ENCODE peak calls at places on chromosome X, in five cellular contexts. N is WTC11, K is esophagus squamous epithelium, W is upper lobe of right lung, C is astrocyte. I is an unnamed sample.

GRCh38 chrX:136206916-136207315 is 44.3 kb downstream of the MAP7D3 start:
- DNase-seq in N (no peak), K (no peak), W (no peak), C (no peak), I (no peak)

GRCh38 chrX:106397788-106398538 is 213.8 kb upstream of the RADX start:
- DNase-seq in N (no peak), K (no peak), W (no peak), C (no peak), I (no peak)

GRCh38 chrX:66074920-66075879 is 35.3 kb upstream of the VSIG4 start:
- DNase-seq in N (no peak), K (peak), W (no peak), C (no peak), I (peak)

GRCh38 chrX:42978655-42979379 is 200.9 kb upstream of the PPP1R2C start:
- DNase-seq in N (no peak), K (no peak), W (no peak), C (peak), I (no peak)

GRCh38 chrX:19334945-19335626 is 8.6 kb upstream of the PDHA1 start:
- DNase-seq in N (peak), K (no peak), W (no peak), C (no peak), I (no peak)

GRCh38 chrX:123504630-123505270 is 228.1 kb downstream of the THOC2 start:
- DNase-seq in N (no peak), K (no peak), W (no peak), C (no peak), I (no peak)

GRCh38 chrX:123340691-123341090 is 156.6 kb downstream of the GRIA3 start:
- DNase-seq in N (no peak), K (no peak), W (no peak), C (no peak), I (no peak)

GRCh38 chrX:67587946-67588624 is 44.3 kb downstream of the AR start:
- DNase-seq in N (no peak), K (no peak), W (no peak), C (no peak), I (no peak)

GRCh38 chrX:107541244-107541643 is 87.1 kb upstream of the PRPS1 start:
- DNase-seq in N (no peak), K (no peak), W (no peak), C (peak), I (no peak)

GRCh38 chrX:129013574-129013973 is 509.7 kb downstream of the SMARCA1 start:
- DNase-seq in N (peak), K (no peak), W (no peak), C (no peak), I (no peak)

GRCh38 chrX:102063445-102064074 is 61.9 kb upstream of the TCEAL2 start:
- DNase-seq in N (no peak), K (no peak), W (no peak), C (no peak), I (no peak)

GRCh38 chrX:130083656-130084382 is 26.5 kb downstream of the ELF4 start:
- DNase-seq in N (no peak), K (no peak), W (peak), C (no peak), I (peak)

GRCh38 chrX:70129811-70130210 is 3.4 kb upstream of the IGBP1 start:
- DNase-seq in N (no peak), K (no peak), W (no peak), C (no peak), I (no peak)
- TF ChIP-seq CTCF in N (no peak), K (no peak), W (no peak), C (no peak), I (no peak)

DNA sequence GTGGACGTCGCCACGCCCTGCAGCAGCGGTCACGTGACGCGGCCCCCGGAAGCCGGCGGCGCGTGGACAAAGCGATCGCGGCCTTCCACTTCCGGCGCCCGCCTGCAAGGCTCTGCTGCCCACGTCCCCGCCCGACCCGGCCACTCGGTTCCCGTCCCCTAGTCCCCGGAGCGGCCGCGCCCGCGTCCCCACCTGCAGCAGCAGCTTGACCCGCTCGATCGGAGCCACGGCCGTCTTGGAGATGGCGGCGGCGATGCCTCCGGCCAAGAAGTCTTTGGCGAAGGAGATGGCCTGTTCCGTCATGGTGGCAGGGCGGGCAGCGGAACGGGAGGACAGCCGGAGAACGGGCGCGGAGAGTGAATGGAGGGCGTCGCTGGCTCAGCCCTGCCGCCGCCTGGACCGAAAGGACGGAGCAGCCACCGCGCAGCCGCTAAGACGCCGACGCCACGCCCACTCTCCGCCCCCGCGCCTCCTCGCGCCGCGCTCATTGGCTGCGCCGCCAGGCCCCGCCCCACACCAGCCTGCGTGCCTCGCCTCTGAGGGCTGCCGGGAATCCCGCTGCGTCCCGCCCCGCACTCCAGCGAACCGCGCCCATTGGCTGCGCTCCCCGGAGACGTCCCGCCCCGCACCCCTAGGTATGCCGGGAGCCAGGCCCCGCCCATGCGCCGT is at the start of gene SLC25A6:
- DNase-seq in N (peak), K (no peak), W (peak), C (peak), I (peak)
- TF ChIP-seq CTCF in N (no peak), K (no peak), W (no peak), C (no peak), I (peak)

DNA sequence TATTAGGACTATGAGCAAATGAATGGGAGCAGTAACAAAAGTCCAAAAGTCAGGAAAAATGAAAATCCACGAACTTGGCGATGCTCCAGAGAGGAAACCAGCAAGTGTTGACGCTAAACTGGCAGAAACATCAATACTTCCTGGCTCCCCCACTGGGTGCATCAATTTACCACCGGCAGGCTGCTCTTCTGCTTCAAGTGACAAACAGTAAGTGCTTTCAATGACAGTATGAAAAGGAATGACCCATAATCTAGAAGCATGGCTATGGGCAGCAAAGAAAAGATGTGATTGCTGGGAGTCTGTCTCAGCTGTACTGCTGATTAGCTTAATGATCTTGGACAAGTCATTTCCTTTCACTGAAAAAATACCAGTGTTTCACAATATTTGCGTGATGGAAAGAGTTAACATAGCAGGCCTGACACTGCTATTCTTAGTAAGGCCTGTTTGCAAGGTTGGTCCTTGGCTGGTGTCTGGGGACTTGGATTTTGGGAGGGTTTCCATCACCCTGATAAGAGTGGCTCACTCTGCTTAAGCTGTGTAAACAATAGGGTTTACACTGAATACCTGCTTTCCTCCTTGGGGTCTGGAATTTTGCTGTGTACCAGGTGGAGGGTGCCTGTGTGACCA is 8.7 kb downstream of the ATP11C start:
- DNase-seq in N (no peak), K (no peak), W (no peak), C (no peak), I (no peak)
- TF ChIP-seq CTCF in N (no peak), K (no peak), W (no peak), C (no peak), I (no peak)

GRCh38 chrX:119726900-119727555 is 31.4 kb upstream of the SOWAHD start:
- DNase-seq in N (no peak), K (no peak), W (no peak), C (no peak), I (no peak)

GRCh38 chrX:119729408-119730201 is 28.8 kb upstream of the SOWAHD start:
- DNase-seq in N (peak), K (no peak), W (peak), C (no peak), I (peak)

DNA sequence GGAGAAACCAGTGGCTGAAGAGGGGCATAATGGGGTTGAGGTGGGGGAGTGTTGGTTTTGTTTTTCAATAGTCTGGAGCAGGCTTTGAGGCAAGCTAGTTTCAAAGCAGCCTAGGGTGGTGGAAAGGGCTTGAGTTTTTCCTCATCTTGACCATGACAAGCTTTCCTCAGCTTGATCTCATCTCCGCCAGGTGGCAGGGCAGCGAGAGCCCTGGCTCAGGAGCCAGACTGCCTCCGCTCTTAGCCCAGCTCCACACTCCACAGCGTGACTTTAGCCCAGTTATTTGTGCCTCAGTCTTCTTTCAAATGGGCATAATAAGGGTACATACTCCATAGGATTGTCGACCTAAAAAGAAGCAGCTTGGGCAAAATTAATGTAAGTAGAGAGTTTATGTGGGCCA is 29.9 kb upstream of the SOWAHD start:
- DNase-seq in N (peak), K (no peak), W (no peak), C (no peak), I (no peak)
- TF ChIP-seq CTCF in N (no peak), K (no peak), W (no peak), C (no peak), I (no peak)

DNA sequence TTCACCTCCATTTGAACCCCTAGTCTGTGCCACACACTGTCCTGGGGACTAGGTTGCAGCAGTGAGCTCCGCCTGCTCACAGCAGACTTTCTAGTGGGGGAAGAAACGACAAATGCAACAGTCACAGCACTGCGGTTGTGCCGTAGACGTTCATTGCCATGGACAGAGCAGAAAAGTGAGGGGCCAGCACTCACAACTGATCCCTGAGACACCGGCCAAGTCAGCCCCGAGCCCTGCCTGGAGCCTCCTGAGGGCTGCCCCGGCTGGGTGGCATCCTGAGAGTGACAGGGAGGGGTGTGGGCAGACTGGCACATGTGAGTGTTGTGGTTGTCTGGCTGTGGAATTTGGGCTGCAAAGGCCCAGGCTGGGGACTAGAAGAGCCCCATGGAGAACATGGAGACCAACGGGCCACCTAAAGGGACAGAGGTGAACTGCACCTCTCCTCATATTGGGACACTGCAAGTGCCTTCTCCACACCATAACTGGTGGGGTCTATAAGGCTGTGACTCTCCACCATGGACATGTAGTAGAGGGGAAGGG is 4.6 kb downstream of the DUSP9 start:
- DNase-seq in N (no peak), K (no peak), W (no peak), C (no peak), I (no peak)
- TF ChIP-seq CTCF in N (no peak), K (peak), W (peak), C (no peak), I (peak)

DNA sequence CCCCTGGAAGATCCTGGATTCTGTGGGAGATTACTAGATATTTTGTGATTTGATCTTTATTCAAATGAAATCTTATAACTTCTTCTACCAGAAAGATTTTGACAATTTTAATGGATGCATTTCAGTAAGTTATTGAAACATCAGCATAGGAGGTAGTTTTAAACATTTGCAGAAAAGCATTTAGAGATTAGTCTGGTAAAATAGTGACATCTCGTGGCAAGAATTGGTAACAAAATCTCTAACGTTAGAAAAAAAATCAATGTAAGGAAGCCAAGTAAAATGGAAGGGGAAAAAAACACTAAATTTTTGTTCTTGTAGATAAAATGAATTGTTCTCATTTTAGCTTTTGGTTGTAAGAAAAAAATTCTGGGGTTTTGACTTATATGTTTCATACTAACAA is 73.3 kb downstream of the TASL start:
- DNase-seq in N (no peak), K (no peak), W (no peak), C (peak), I (no peak)
- TF ChIP-seq CTCF in N (no peak), K (peak), W (peak), C (peak), I (peak)

GRCh38 chrX:2383735-2384134 is 117.0 kb downstream of the DHRSX start:
- DNase-seq in N (no peak), K (no peak), W (no peak), C (no peak), I (no peak)
- TF ChIP-seq CTCF in N (no peak), K (no peak), W (no peak), C (no peak), I (no peak)

GRCh38 chrX:2389324-2389723 is 111.5 kb downstream of the DHRSX start:
- DNase-seq in N (no peak), K (no peak), W (no peak), C (no peak), I (no peak)

GRCh38 chrX:2388669-2389068 is 112.1 kb downstream of the DHRSX start:
- DNase-seq in N (no peak), K (no peak), W (no peak), C (no peak), I (no peak)

GRCh38 chrX:2395261-2395850 is 105.4 kb downstream of the DHRSX start:
- DNase-seq in N (peak), K (no peak), W (no peak), C (no peak), I (no peak)

GRCh38 chrX:2390754-2391153 is 110.0 kb downstream of the DHRSX start:
- DNase-seq in N (no peak), K (no peak), W (no peak), C (no peak), I (no peak)

GRCh38 chrX:2391869-2392606 is 108.7 kb downstream of the DHRSX start:
- DNase-seq in N (peak), K (no peak), W (no peak), C (peak), I (no peak)
- TF ChIP-seq CTCF in N (no peak), K (peak), W (no peak), C (peak), I (no peak)

DNA sequence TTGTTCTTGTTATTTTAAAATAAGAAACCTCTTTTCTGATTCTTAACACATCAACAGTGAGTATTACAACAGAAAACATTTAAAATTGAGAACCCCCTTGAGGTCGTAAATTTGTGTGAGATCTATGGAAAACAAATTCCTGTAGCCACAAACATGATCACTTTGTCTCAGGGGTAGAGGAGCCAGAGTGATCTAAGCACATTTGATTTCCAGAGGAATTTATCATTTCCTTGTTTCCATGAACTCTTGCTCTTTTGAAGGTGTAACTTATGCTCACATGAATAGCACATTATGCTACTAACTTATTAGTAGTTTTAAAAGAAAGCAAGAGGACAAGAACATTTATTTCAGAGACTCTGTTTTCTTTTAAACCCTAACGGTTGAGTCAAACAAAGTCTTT is 28.1 kb upstream of the ZCCHC12 start:
- DNase-seq in N (no peak), K (no peak), W (no peak), C (peak), I (no peak)
- TF ChIP-seq CTCF in N (no peak), K (no peak), W (no peak), C (no peak), I (no peak)